ENCODE peak calls at places on chromosomes 2 and 18, in four cellular contexts. Q is retinal pigment epithelial cell, E is endothelial cell, N is NCI-H2081 treated with DMSO at 0.1 percent for 48 hours. S is an unnamed sample.

GRCh38 chr2:100289020-100289419 is 33.3 kb downstream of the LONRF2 start:
- DNase-seq in E (no peak), N (no peak), Q (no peak), S (no peak)

GRCh38 chr2:17800219-17800618 is 16.0 kb upstream of the MSGN1 start:
- DNase-seq in Q (no peak), E (no peak), N (peak), S (no peak)

GRCh38 chr2:37781028-37781427 is 109.6 kb upstream of the CDC42EP3 start:
- DNase-seq in E (no peak), N (no peak), Q (no peak), S (no peak)

GRCh38 chr18:3623769-3624545 is 174.0 kb downstream of the TGIF1 start:
- DNase-seq in N (no peak), E (peak), Q (peak), S (peak)

GRCh38 chr2:121830809-121831208 is 75.4 kb downstream of the TSN start:
- DNase-seq in N (no peak), E (no peak), Q (no peak), S (no peak)

GRCh38 chr2:159030674-159031380 is 62.4 kb downstream of the TANC1 start:
- DNase-seq in Q (peak), N (no peak), E (no peak), S (no peak)

GRCh38 chr2:181309576-181309975 is 147.6 kb upstream of the ITGA4 start:
- DNase-seq in E (no peak), Q (no peak), N (no peak), S (no peak)

GRCh38 chr2:70070557-70071268 is 16.6 kb upstream of the PCBP1 start:
- DNase-seq in Q (peak), E (peak), N (peak), S (no peak)

GRCh38 chr2:95674186-95674585 is 82.4 kb downstream of the TRIM43 start:
- DNase-seq in Q (no peak), E (no peak), N (no peak), S (no peak)

GRCh38 chr18:55384551-55385275 is 203.3 kb downstream of the TCF4 start:
- DNase-seq in N (no peak), E (peak), Q (no peak), S (no peak)

GRCh38 chr18:77530732-77531131 is 281.1 kb downstream of the GALR1 start:
- DNase-seq in E (no peak), Q (no peak), N (no peak), S (no peak)

GRCh38 chr2:50614056-50614455 is 417.9 kb downstream of the NRXN1 start:
- DNase-seq in E (no peak), N (no peak), Q (peak), S (no peak)

GRCh38 chr2:225889452-225889851 is 489.9 kb downstream of the NYAP2 start:
- DNase-seq in Q (no peak), N (no peak), E (peak), S (no peak)

GRCh38 chr2:219058541-219059374 is 2.0 kb downstream of the IHH start:
- DNase-seq in E (peak), Q (no peak), N (no peak), S (no peak)

GRCh38 chr2:25257032-25257455 is 84.7 kb downstream of the DNMT3A start:
- DNase-seq in N (no peak), Q (peak), E (peak), S (no peak)

GRCh38 chr2:45895477-45895876 is 244.0 kb downstream of the PRKCE start:
- DNase-seq in Q (no peak), N (no peak), E (no peak), S (no peak)

GRCh38 chr2:207112397-207112796 is 53.4 kb downstream of the KLF7 start:
- DNase-seq in N (no peak), E (no peak), Q (no peak), S (no peak)

GRCh38 chr18:51461956-51462355 is 264.5 kb upstream of the MEX3C start:
- DNase-seq in E (no peak), N (no peak), Q (peak), S (no peak)

GRCh38 chr2:218168016-218168415 is 1.3 kb upstream of the CXCR1 start:
- DNase-seq in E (no peak), Q (no peak), N (no peak), S (no peak)